ENCODE peak calls at places on chromosomes 12 and 14, in eight cellular contexts. L is ovary; U is activated T-helper 1 cell treated with Interleukin-2 at 50 U/mL for 16 hours; H is CD8-positive, alpha-beta T cell; M is iPS DF 6.9; B is activated CD4-positive, CD25-positive, alpha-beta regulatory T cell treated with anti-CD3 and anti-CD28 coated beads, Interleukin-2, amount 50 U/mL, for 16 hours; T is T1000; D is head of caudate nucleus. X is an unnamed sample.

GRCh38 chr12:120367924-120368788 is 808 bp downstream of the MSI1 start:
- DNase-seq in B (no peak), U (no peak), H (no peak), L (peak; percentile 61), T (no peak), D (no peak), M (no peak), X (no peak)

GRCh38 chr12:75660107-75660530 is 148.7 kb upstream of the KRR1 start:
- DNase-seq in M (no peak), U (no peak), D (no peak), B (no peak), L (no peak), H (no peak), T (peak; percentile 15), X (no peak)

GRCh38 chr12:22535038-22535437 is 9.3 kb downstream of the C2CD5 start:
- DNase-seq in D (no peak), B (no peak), H (no peak), M (no peak), T (no peak), L (no peak), U (no peak), X (no peak)

GRCh38 chr12:109771746-109772621 is 58.4 kb downstream of the FAM222A start:
- DNase-seq in H (no peak), U (no peak), M (no peak), T (no peak), L (no peak), D (no peak), B (no peak), X (no peak)

GRCh38 chr14:96102071-96102856 is 63.1 kb downstream of the C14orf132 start:
- DNase-seq in H (no peak), B (no peak), T (no peak), U (no peak), D (no peak), L (no peak), M (no peak), X (no peak)

GRCh38 chr12:53174881-53175491 is 5.5 kb upstream of the ZNF740 start:
- DNase-seq in T (no peak), L (no peak), U (no peak), M (peak; percentile 88), D (no peak), B (no peak), H (no peak), X (no peak)

GRCh38 chr12:88663001-88663400 is 82.7 kb upstream of the KITLG start:
- DNase-seq in U (no peak), T (no peak), M (no peak), D (no peak), B (no peak), L (no peak), H (no peak), X (no peak)

GRCh38 chr12:64682572-64683277 is 72.4 kb downstream of the RASSF3 start:
- DNase-seq in H (no peak), T (no peak), U (no peak), D (no peak), L (peak; percentile 75), B (no peak), M (no peak), X (no peak)

GRCh38 chr12:124039276-124039675 is 66.3 kb downstream of the ZNF664 start:
- DNase-seq in M (no peak), D (no peak), H (no peak), T (no peak), U (no peak), B (no peak), L (no peak), X (no peak)

GRCh38 chr14:54840336-54840735 is 62.3 kb downstream of the GCH1 start:
- DNase-seq in L (no peak), M (no peak), D (no peak), H (no peak), U (no peak), T (no peak), B (no peak), X (no peak)

GRCh38 chr14:93943052-93943451 is 15.9 kb downstream of the FAM181A start:
- DNase-seq in B (no peak), U (no peak), M (no peak), H (no peak), D (no peak), L (no peak), T (no peak), X (no peak)

GRCh38 chr14:24171422-24172260 is at the start of gene REC8:
- DNase-seq in U (peak; percentile 49), B (peak; percentile 48), M (peak; percentile 97), T (no peak), L (peak; percentile 79), H (peak; percentile 81), D (peak; percentile 96), X (peak; percentile 55)

GRCh38 chr14:74949211-74949610 is 6.2 kb downstream of the PGF start:
- DNase-seq in L (no peak), D (no peak), T (no peak), M (no peak), B (no peak), H (no peak), U (no peak), X (no peak)

GRCh38 chr12:50541139-50541538 is 36.4 kb downstream of the DIP2B start:
- DNase-seq in D (no peak), H (no peak), U (no peak), M (no peak), L (no peak), T (no peak), B (no peak), X (no peak)

GRCh38 chr12:113372371-113372770 is 14.0 kb downstream of the PLBD2 start:
- DNase-seq in B (no peak), M (no peak), D (no peak), T (no peak), U (no peak), L (no peak), H (no peak), X (no peak)

GRCh38 chr12:100578923-100579322 is 5.4 kb downstream of the GAS2L3 start:
- DNase-seq in M (no peak), B (no peak), D (no peak), T (no peak), H (no peak), L (no peak), U (no peak), X (no peak)

GRCh38 chr14:28773917-28774691 is 7.5 kb downstream of the FOXG1 start:
- DNase-seq in D (peak; percentile 83), L (no peak), M (no peak), B (no peak), U (no peak), H (no peak), T (no peak), X (no peak)

GRCh38 chr12:49198431-49199155 is 9.7 kb upstream of the TUBA1A start:
- DNase-seq in M (no peak), B (no peak), U (no peak), T (no peak), D (peak; percentile 82), L (peak; percentile 25), H (no peak), X (no peak)

GRCh38 chr14:25406818-25407217 is 356.9 kb upstream of the STXBP6 start:
- DNase-seq in U (no peak), L (no peak), B (no peak), D (no peak), M (peak; percentile 39), T (no peak), H (no peak), X (no peak)

GRCh38 chr12:20372326-20373097 is 4.2 kb downstream of the PDE3A start:
- DNase-seq in B (no peak), D (no peak), T (no peak), H (no peak), U (no peak), M (no peak), L (no peak), X (no peak)

GRCh38 chr12:48927261-48927660 is 2.0 kb upstream of the FKBP11 start:
- DNase-seq in H (no peak), U (no peak), B (no peak), M (no peak), T (no peak), D (no peak), L (no peak), X (no peak)

GRCh38 chr12:24066865-24067264 is 117.4 kb upstream of the SOX5 start:
- DNase-seq in B (no peak), M (no peak), L (no peak), U (no peak), T (peak; percentile 51), D (no peak), H (no peak), X (no peak)

GRCh38 chr12:41967668-41968649 is 176.7 kb downstream of the GXYLT1 start:
- DNase-seq in L (no peak), D (no peak), U (no peak), B (no peak), M (peak; percentile 25), T (no peak), H (no peak), X (no peak)

GRCh38 chr14:64501326-64502171 is 2.1 kb downstream of the ZBTB25 start:
- DNase-seq in B (no peak), T (peak; percentile 31), M (no peak), H (no peak), D (peak; percentile 36), L (peak; percentile 41), U (no peak), X (no peak)

GRCh38 chr12:86727151-86727550 is 471.0 kb upstream of the MGAT4C start:
- DNase-seq in M (no peak), T (no peak), H (no peak), B (no peak), D (no peak), U (no peak), L (no peak), X (no peak)

GRCh38 chr14:91257328-91258020 is 13.0 kb upstream of the GPR68 start:
- DNase-seq in T (no peak), H (no peak), L (no peak), M (no peak), U (no peak), B (no peak), D (no peak), X (no peak)

GRCh38 chr12:130973109-130973508 is 19.4 kb downstream of the ADGRD1 start:
- DNase-seq in T (no peak), M (no peak), D (no peak), L (no peak), B (no peak), H (no peak), U (no peak), X (no peak)

GRCh38 chr12:121713257-121714155 is 954 bp downstream of the TMEM120B start:
- DNase-seq in H (no peak), B (no peak), T (no peak), M (no peak), L (peak; percentile 70), D (peak; percentile 9), U (no peak), X (no peak)

GRCh38 chr12:108699955-108700563 is 31.3 kb downstream of the CORO1C start:
- DNase-seq in H (no peak), U (no peak), B (no peak), L (no peak), D (no peak), T (no peak), M (no peak), X (no peak)

GRCh38 chr12:15886372-15887042 is 4.3 kb downstream of the STRAP start:
- DNase-seq in M (no peak), B (no peak), L (no peak), T (no peak), D (no peak), H (no peak), U (no peak), X (no peak)

GRCh38 chr12:98635657-98636323 is 8.8 kb downstream of the IKBIP start:
- DNase-seq in H (no peak), T (no peak), M (no peak), L (no peak), U (no peak), B (no peak), D (no peak), X (no peak)

GRCh38 chr12:29149691-29150382 is 759 bp downstream of the FAR2 start:
- DNase-seq in D (peak; percentile 21), B (no peak), H (no peak), L (no peak), T (no peak), M (no peak), U (no peak), X (no peak)

GRCh38 chr12:76698966-76699365 is 64.9 kb upstream of the ZDHHC17 start:
- DNase-seq in H (no peak), L (no peak), M (no peak), D (no peak), B (no peak), U (no peak), T (no peak), X (no peak)

GRCh38 chr12:66447643-66448042 is 145.3 kb downstream of the HELB start:
- DNase-seq in H (no peak), T (no peak), L (no peak), D (no peak), B (no peak), U (no peak), M (no peak), X (no peak)